ENCODE peak calls at places on chromosomes 2 and 18, in six cellular contexts. One of them, this sample, is unnamed.

GRCh38 chr2:58387701-58388100 is 146.6 kb upstream of the FANCL start:
- DNase-seq in GM12878: no peak
- DNase-seq in HepG2: no peak
- DNase-seq in H1: no peak
- DNase-seq in GM12891: no peak
- DNase-seq in K562: no peak
- DNase-seq in this sample: no peak

GRCh38 chr18:77206676-77207370 is 42.8 kb upstream of the GALR1 start:
- DNase-seq in H1: no peak
- DNase-seq in GM12891: no peak
- DNase-seq in K562: no peak
- DNase-seq in HepG2: no peak
- DNase-seq in GM12878: no peak
- DNase-seq in this sample: no peak

GRCh38 chr2:241064008-241064801 is 37.9 kb downstream of the MTERF4 start:
- DNase-seq in H1: no peak
- DNase-seq in GM12878: no peak
- DNase-seq in GM12891: no peak
- DNase-seq in K562: no peak
- DNase-seq in HepG2: no peak
- DNase-seq in this sample: peak

GRCh38 chr2:106144621-106145331 is 49.3 kb downstream of the UXS1 start:
- DNase-seq in H1: no peak
- DNase-seq in HepG2: no peak
- DNase-seq in GM12891: no peak
- DNase-seq in K562: no peak
- DNase-seq in GM12878: no peak
- DNase-seq in this sample: no peak

GRCh38 chr2:218368621-218369153 is 12.0 kb downstream of the CATIP start:
- DNase-seq in GM12891: no peak
- DNase-seq in GM12878: no peak
- DNase-seq in H1: no peak
- DNase-seq in K562: peak
- DNase-seq in HepG2: no peak
- DNase-seq in this sample: no peak

GRCh38 chr2:36450466-36451196 is 95.1 kb downstream of the CRIM1 start:
- DNase-seq in H1: no peak
- DNase-seq in GM12891: no peak
- DNase-seq in K562: no peak
- DNase-seq in HepG2: peak
- DNase-seq in GM12878: no peak
- DNase-seq in this sample: no peak

GRCh38 chr2:151575338-151575737 is 158.9 kb downstream of the NEB start:
- DNase-seq in HepG2: no peak
- DNase-seq in GM12891: no peak
- DNase-seq in K562: no peak
- DNase-seq in H1: no peak
- DNase-seq in GM12878: no peak
- DNase-seq in this sample: no peak

GRCh38 chr2:126059379-126059778 is 596.6 kb upstream of the GYPC start:
- DNase-seq in GM12878: no peak
- DNase-seq in HepG2: no peak
- DNase-seq in H1: no peak
- DNase-seq in K562: no peak
- DNase-seq in GM12891: no peak
- DNase-seq in this sample: no peak

GRCh38 chr2:136381722-136382633 is 264.0 kb upstream of the CXCR4 start:
- DNase-seq in GM12878: peak
- DNase-seq in K562: no peak
- DNase-seq in H1: no peak
- DNase-seq in GM12891: no peak
- DNase-seq in HepG2: no peak
- DNase-seq in this sample: peak

GRCh38 chr18:5627756-5628511 is 84.1 kb upstream of the EPB41L3 start:
- DNase-seq in GM12891: no peak
- DNase-seq in GM12878: no peak
- DNase-seq in K562: no peak
- DNase-seq in H1: no peak
- DNase-seq in HepG2: no peak
- DNase-seq in this sample: no peak

GRCh38 chr2:120398051-120398960 is 52.4 kb downstream of the INHBB start:
- DNase-seq in HepG2: no peak
- DNase-seq in K562: no peak
- DNase-seq in H1: no peak
- DNase-seq in GM12891: no peak
- DNase-seq in GM12878: no peak
- DNase-seq in this sample: no peak

GRCh38 chr2:11710210-11710609 is 36.2 kb upstream of the LPIN1 start:
- DNase-seq in GM12878: no peak
- DNase-seq in GM12891: no peak
- DNase-seq in H1: no peak
- DNase-seq in K562: no peak
- DNase-seq in HepG2: no peak
- DNase-seq in this sample: no peak

GRCh38 chr2:108010912-108011591 is 24.7 kb downstream of the SLC5A7 start:
- DNase-seq in GM12891: no peak
- DNase-seq in K562: no peak
- DNase-seq in H1: no peak
- DNase-seq in HepG2: no peak
- DNase-seq in GM12878: no peak
- DNase-seq in this sample: no peak

GRCh38 chr2:145038041-145038525 is 518.2 kb upstream of the ZEB2 start:
- DNase-seq in K562: no peak
- DNase-seq in H1: no peak
- DNase-seq in GM12878: no peak
- DNase-seq in HepG2: no peak
- DNase-seq in GM12891: no peak
- DNase-seq in this sample: no peak

GRCh38 chr2:158676696-158677095 is 118.4 kb upstream of the DAPL1 start:
- DNase-seq in GM12878: no peak
- DNase-seq in K562: no peak
- DNase-seq in HepG2: no peak
- DNase-seq in H1: no peak
- DNase-seq in GM12891: no peak
- DNase-seq in this sample: no peak
- TF ChIP-seq POLR2A in GM12878: no peak
- TF ChIP-seq POLR2A in K562: no peak
- TF ChIP-seq POLR2A in HepG2: no peak
- TF ChIP-seq POLR2A in H1: no peak
- TF ChIP-seq POLR2A in GM12891: no peak
- TF ChIP-seq POLR2A in this sample: no peak

GRCh38 chr2:20419752-20420151 is 27.1 kb upstream of the RHOB start:
- DNase-seq in H1: no peak
- DNase-seq in GM12878: no peak
- DNase-seq in HepG2: no peak
- DNase-seq in GM12891: no peak
- DNase-seq in K562: no peak
- DNase-seq in this sample: no peak
- TF ChIP-seq TAF1 in H1: no peak
- TF ChIP-seq TAF1 in GM12878: no peak
- TF ChIP-seq TAF1 in HepG2: no peak
- TF ChIP-seq TAF1 in GM12891: no peak
- TF ChIP-seq TAF1 in K562: no peak
- TF ChIP-seq TAF1 in this sample: no peak

GRCh38 chr2:230713331-230714121 is 884 bp downstream of the CAB39 start:
- DNase-seq in H1: no peak
- DNase-seq in GM12891: no peak
- DNase-seq in K562: peak
- DNase-seq in HepG2: peak
- DNase-seq in GM12878: no peak
- DNase-seq in this sample: peak

GRCh38 chr2:230715201-230715600 is 2.6 kb downstream of the CAB39 start:
- DNase-seq in H1: no peak
- DNase-seq in GM12891: no peak
- DNase-seq in K562: peak
- DNase-seq in GM12878: no peak
- DNase-seq in HepG2: no peak
- DNase-seq in this sample: no peak

GRCh38 chr2:230711224-230711623 is 1.4 kb upstream of the CAB39 start:
- DNase-seq in H1: no peak
- DNase-seq in GM12891: no peak
- DNase-seq in K562: peak
- DNase-seq in GM12878: no peak
- DNase-seq in HepG2: no peak
- DNase-seq in this sample: no peak

GRCh38 chr2:230714122-230714453 is 1.4 kb downstream of the CAB39 start:
- DNase-seq in K562: peak
- DNase-seq in H1: no peak
- DNase-seq in GM12891: no peak
- DNase-seq in HepG2: peak
- DNase-seq in GM12878: no peak
- DNase-seq in this sample: peak

DNA sequence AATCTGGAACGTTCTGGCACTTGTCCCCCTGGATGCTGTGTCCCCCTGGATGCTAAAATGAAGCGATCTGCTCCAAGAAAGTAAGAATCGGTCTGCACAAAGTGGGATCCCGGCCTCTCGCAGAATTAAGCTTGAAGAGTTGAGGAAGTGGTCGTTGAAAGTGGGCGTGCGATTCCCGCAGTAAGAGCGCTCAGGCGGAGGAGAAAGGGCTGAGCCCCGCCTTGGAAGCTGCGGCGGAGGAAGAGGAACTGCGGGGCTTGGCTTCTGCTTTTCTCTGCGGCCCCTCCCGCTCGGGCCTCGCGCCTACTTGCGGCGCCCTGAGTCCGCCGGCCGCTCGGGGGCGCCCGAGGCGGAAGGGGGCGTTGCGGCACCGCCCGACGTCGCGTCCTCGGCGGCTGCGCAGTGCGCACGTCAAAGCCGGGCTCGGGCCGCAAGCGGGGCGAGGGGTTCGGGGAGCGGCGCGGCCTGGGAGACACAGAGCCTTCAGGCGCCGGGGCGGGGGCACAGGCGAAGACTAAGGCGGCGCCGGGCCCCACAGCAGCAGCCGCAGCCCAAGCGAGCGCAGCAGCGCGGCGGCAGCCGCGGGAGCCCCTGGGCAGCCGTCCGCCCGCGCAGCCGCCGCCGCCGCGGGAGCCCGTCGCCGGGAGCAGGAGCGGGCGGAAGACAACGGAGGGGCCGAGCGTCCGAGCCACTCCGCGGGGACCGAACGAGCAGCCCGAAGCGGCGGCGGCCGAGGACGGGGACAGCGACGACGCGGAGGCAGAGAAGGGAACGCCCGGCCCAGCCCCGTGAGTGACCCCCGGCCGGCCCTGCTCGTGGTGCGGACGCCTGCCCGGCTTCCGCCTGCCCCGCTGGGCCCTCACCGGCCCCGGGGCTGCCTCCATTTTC is at the start of gene CAB39:
- DNase-seq in HepG2: peak
- DNase-seq in GM12891: peak
- DNase-seq in H1: peak
- DNase-seq in K562: peak
- DNase-seq in GM12878: peak
- DNase-seq in this sample: peak
- TF ChIP-seq POLR2A in HepG2: peak
- TF ChIP-seq POLR2A in GM12891: no peak
- TF ChIP-seq POLR2A in H1: no peak
- TF ChIP-seq POLR2A in K562: peak
- TF ChIP-seq POLR2A in GM12878: peak
- TF ChIP-seq POLR2A in this sample: peak

DNA sequence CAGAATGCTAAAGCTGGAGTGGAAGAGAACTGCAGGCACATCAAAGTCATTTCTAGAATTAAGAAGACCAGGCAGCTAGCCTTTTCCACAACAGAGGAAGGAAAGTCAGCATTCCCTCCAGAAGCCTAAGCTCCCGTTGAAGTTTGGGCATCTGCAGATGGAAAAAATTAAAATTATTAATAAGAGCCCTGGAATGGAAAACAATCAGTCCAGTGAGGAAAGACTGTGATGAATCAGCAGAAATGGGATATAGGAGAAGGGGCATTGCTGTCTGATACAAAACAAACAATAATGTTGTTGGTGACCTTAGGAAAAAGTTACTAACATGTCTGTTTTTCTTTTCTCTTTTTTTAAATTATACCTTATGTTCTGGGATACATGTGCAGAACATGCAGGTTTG is 450.7 kb upstream of the SLC14A2 start:
- DNase-seq in H1: no peak
- DNase-seq in GM12891: no peak
- DNase-seq in K562: no peak
- DNase-seq in GM12878: no peak
- DNase-seq in HepG2: no peak
- DNase-seq in this sample: no peak
- TF ChIP-seq TAF1 in H1: no peak
- TF ChIP-seq TAF1 in GM12891: no peak
- TF ChIP-seq TAF1 in K562: no peak
- TF ChIP-seq TAF1 in GM12878: no peak
- TF ChIP-seq TAF1 in HepG2: no peak
- TF ChIP-seq TAF1 in this sample: no peak

This sample was measured in GM12892.